ENCODE peak calls at places on chromosomes 13 and 19, in nine cellular contexts. F is small intestine; Y is B cell; O is psoas muscle; E is activated T-cell treated with anti-CD3 and anti-CD28 coated beads, Interleukin-2, amount 50 U/mL, for 72 hours; P is NCI-H2171 treated with DMSO at 0.1 percent for 48 hours; Q is right cardiac atrium; M is cerebellar cortex; S is GM04503. D is an unnamed sample.

GRCh38 chr19:3151563-3152430 is 16.0 kb downstream of the GNA15 start:
- DNase-seq in M (no peak), Y (no peak), F (no peak), O (no peak), E (no peak), S (no peak), P (no peak), Q (no peak), D (no peak)

GRCh38 chr19:36110487-36111199 is at the start of gene OVOL3:
- DNase-seq in O (no peak), Y (no peak), S (no peak), M (no peak), P (peak; percentile 26), F (no peak), E (no peak), Q (no peak), D (no peak)

GRCh38 chr19:18020212-18021067 is 12.5 kb downstream of the ARRDC2 start:
- DNase-seq in F (no peak), O (peak; percentile 99), S (no peak), Q (peak; percentile 99), P (no peak), E (no peak), Y (no peak), M (no peak), D (peak; percentile 35)

GRCh38 chr13:113927661-113928581 is 46.0 kb downstream of the C13orf46 start:
- DNase-seq in M (no peak), F (no peak), Q (peak; percentile 63), E (no peak), P (no peak), S (peak; percentile 99), O (peak; percentile 84), Y (no peak), D (peak; percentile 99)

GRCh38 chr19:2923510-2923909 is 21.3 kb downstream of the ZNF77 start:
- DNase-seq in Y (no peak), P (peak; percentile 88), E (no peak), F (no peak), M (peak; percentile 39), O (no peak), Q (no peak), S (peak; percentile 86), D (no peak)

GRCh38 chr13:26019881-26020535 is 31.8 kb downstream of the SHISA2 start:
- DNase-seq in Q (no peak), Y (no peak), O (no peak), M (no peak), F (no peak), S (peak; percentile 4), E (no peak), P (no peak), D (peak; percentile 80)

GRCh38 chr13:43006893-43007631 is 15.0 kb upstream of the EPSTI1 start:
- DNase-seq in M (no peak), O (no peak), E (no peak), S (no peak), Y (no peak), P (no peak), Q (no peak), F (no peak), D (peak; percentile 71)

GRCh38 chr13:73842621-73843020 is 291.6 kb downstream of the KLF12 start:
- DNase-seq in F (no peak), M (no peak), O (no peak), P (no peak), E (no peak), Y (no peak), S (no peak), Q (peak; percentile 40), D (no peak)

GRCh38 chr19:45103200-45103624 is 10.2 kb downstream of the PPP1R37 start:
- DNase-seq in P (peak; percentile 77), F (no peak), O (no peak), Y (peak; percentile 55), M (peak; percentile 47), Q (no peak), E (peak; percentile 33), S (no peak), D (no peak)

GRCh38 chr19:55654833-55655647 is at the start of gene U2AF2:
- DNase-seq in Q (peak; percentile 98), E (peak; percentile 95), O (peak; percentile 99), F (peak; percentile 92), P (peak; percentile 96), Y (peak; percentile 94), S (no peak), M (peak; percentile 93), D (peak; percentile 97)

GRCh38 chr13:111338841-111339240 is 18.4 kb downstream of the TEX29 start:
- DNase-seq in M (no peak), O (no peak), P (no peak), Q (no peak), Y (no peak), E (no peak), F (no peak), S (no peak), D (no peak)

GRCh38 chr13:27393101-27393500 is 31.3 kb upstream of the GTF3A start:
- DNase-seq in M (no peak), S (no peak), P (no peak), O (no peak), Q (no peak), Y (no peak), F (no peak), E (no peak), D (no peak)

GRCh38 chr19:1283207-1283916 is 2.3 kb upstream of the EFNA2 start:
- DNase-seq in S (no peak), M (no peak), E (no peak), Q (no peak), F (peak; percentile 52), O (no peak), P (no peak), Y (no peak), D (no peak)

GRCh38 chr13:93116809-93117208 is 109.8 kb upstream of the GPC6 start:
- DNase-seq in Y (no peak), O (no peak), F (peak; percentile 2), S (no peak), E (no peak), Q (no peak), M (no peak), P (no peak), D (no peak)

GRCh38 chr19:28934626-28935025 is 278.3 kb downstream of the UQCRFS1 start:
- DNase-seq in Y (no peak), O (no peak), M (no peak), P (no peak), S (no peak), E (no peak), F (no peak), Q (no peak), D (no peak)

GRCh38 chr13:28049880-28050871 is 50.2 kb downstream of the FLT3 start:
- DNase-seq in Q (no peak), E (no peak), O (no peak), S (no peak), F (peak; percentile 17), M (no peak), P (no peak), Y (no peak), D (no peak)

GRCh38 chr13:107322228-107322627 is 754.3 kb upstream of the ARGLU1 start:
- DNase-seq in O (no peak), Y (no peak), M (no peak), F (no peak), P (no peak), Q (no peak), E (no peak), S (no peak), D (no peak)

GRCh38 chr13:29490561-29490960 is 104.9 kb downstream of the SLC7A1 start:
- DNase-seq in E (no peak), Q (no peak), P (no peak), Y (no peak), S (no peak), O (no peak), M (no peak), F (no peak), D (no peak)